ENCODE peak calls at places on chromosomes 13 and 19, in four cellular contexts. One of them, this sample, is unnamed.

GRCh38 chr13:106986033-106986484 is 418.1 kb upstream of the ARGLU1 start:
- DNase-seq in GDM1: no peak
- DNase-seq in AG20443: peak
- DNase-seq in NCI-H1092: no peak
- DNase-seq in this sample: no peak

GRCh38 chr19:11191273-11191755 is 6.0 kb downstream of the KANK2 start:
- DNase-seq in GDM1: no peak
- DNase-seq in AG20443: peak
- DNase-seq in NCI-H1092: no peak
- DNase-seq in this sample: peak

GRCh38 chr19:5792224-5792623 is 1.3 kb upstream of the DUS3L start:
- DNase-seq in GDM1: no peak
- DNase-seq in AG20443: no peak
- DNase-seq in NCI-H1092: no peak
- DNase-seq in this sample: no peak

GRCh38 chr13:93216122-93216521 is 10.5 kb upstream of the GPC6 start:
- DNase-seq in GDM1: no peak
- DNase-seq in AG20443: no peak
- DNase-seq in NCI-H1092: no peak
- DNase-seq in this sample: no peak

GRCh38 chr13:51112771-51113170 is 1.7 kb upstream of the C13orf42 start:
- DNase-seq in GDM1: no peak
- DNase-seq in AG20443: no peak
- DNase-seq in NCI-H1092: no peak
- DNase-seq in this sample: no peak

GRCh38 chr19:54430306-54431254 is 15.3 kb downstream of the TTYH1 start:
- DNase-seq in GDM1: peak
- DNase-seq in AG20443: peak
- DNase-seq in NCI-H1092: no peak
- DNase-seq in this sample: peak

GRCh38 chr13:94063096-94063495 is 416.4 kb downstream of the DCT start:
- DNase-seq in GDM1: no peak
- DNase-seq in AG20443: peak
- DNase-seq in NCI-H1092: no peak
- DNase-seq in this sample: no peak

GRCh38 chr13:105597573-105597972 is 937.9 kb downstream of the EFNB2 start:
- DNase-seq in GDM1: no peak
- DNase-seq in AG20443: no peak
- DNase-seq in NCI-H1092: no peak
- DNase-seq in this sample: no peak

GRCh38 chr19:34982275-34982674 is 17.8 kb upstream of the GRAMD1A start:
- DNase-seq in GDM1: no peak
- DNase-seq in AG20443: no peak
- DNase-seq in NCI-H1092: no peak
- DNase-seq in this sample: no peak

GRCh38 chr19:14248578-14249011 is 42.6 kb upstream of the ADGRL1 start:
- DNase-seq in GDM1: peak
- DNase-seq in AG20443: peak
- DNase-seq in NCI-H1092: peak
- DNase-seq in this sample: no peak

GRCh38 chr13:110140099-110140498 is 166.9 kb downstream of the COL4A1 start:
- DNase-seq in GDM1: no peak
- DNase-seq in AG20443: no peak
- DNase-seq in NCI-H1092: no peak
- DNase-seq in this sample: no peak

GRCh38 chr19:55717251-55717650 is 21.0 kb downstream of the NLRP9 start:
- DNase-seq in GDM1: no peak
- DNase-seq in AG20443: no peak
- DNase-seq in NCI-H1092: no peak
- DNase-seq in this sample: no peak

GRCh38 chr13:27824121-27824520 is 31.8 kb downstream of the GSX1 start:
- DNase-seq in GDM1: no peak
- DNase-seq in AG20443: no peak
- DNase-seq in NCI-H1092: no peak
- DNase-seq in this sample: no peak

GRCh38 chr19:10001899-10002298 is 8.4 kb downstream of the COL5A3 start:
- DNase-seq in GDM1: no peak
- DNase-seq in AG20443: peak
- DNase-seq in NCI-H1092: no peak
- DNase-seq in this sample: no peak

GRCh38 chr13:46516624-46517318 is 36.2 kb upstream of the LRCH1 start:
- DNase-seq in GDM1: no peak
- DNase-seq in AG20443: no peak
- DNase-seq in NCI-H1092: peak
- DNase-seq in this sample: no peak

GRCh38 chr19:18762125-18763023 is 28.7 kb downstream of the COMP start:
- DNase-seq in GDM1: no peak
- DNase-seq in AG20443: no peak
- DNase-seq in NCI-H1092: peak
- DNase-seq in this sample: peak

This sample was measured in MV-4-11.